ENCODE peak calls at places on chromosomes 2 and 18, in four cellular contexts. R, N, K and Y are unnamed samples.

GRCh38 chr18:13369353-13369752 is 150.8 kb downstream of the LDLRAD4 start:
- DNase-seq in R (no peak), N (no peak), K (no peak), Y (no peak)

GRCh38 chr18:22921762-22922161 is 11.4 kb upstream of the RBBP8 start:
- DNase-seq in R (no peak), N (no peak), K (no peak), Y (no peak)

GRCh38 chr2:221125691-221126090 is 446.4 kb downstream of the EPHA4 start:
- DNase-seq in R (no peak), N (no peak), K (no peak), Y (no peak)

GRCh38 chr2:213537579-213537978 is 253.3 kb downstream of the SPAG16 start:
- DNase-seq in R (no peak), N (no peak), K (no peak), Y (no peak)

GRCh38 chr2:241009601-241010530 is 11.4 kb downstream of the SNED1 start:
- DNase-seq in R (peak; percentile 63), N (peak; percentile 81), K (no peak), Y (peak; percentile 60)

GRCh38 chr2:74690571-74690970 is 36.5 kb downstream of the SEMA4F start:
- DNase-seq in R (no peak), N (no peak), K (no peak), Y (no peak)

GRCh38 chr2:10097352-10098148 is 17.3 kb upstream of the CYS1 start:
- DNase-seq in R (peak; percentile 77), N (peak; percentile 89), K (peak; percentile 68), Y (peak; percentile 75)

GRCh38 chr2:118442949-118443348 is 354.7 kb downstream of the INSIG2 start:
- DNase-seq in R (no peak), N (no peak), K (no peak), Y (no peak)

GRCh38 chr2:85761946-85762345 is 8.2 kb downstream of the ATOH8 start:
- DNase-seq in R (no peak), N (no peak), K (no peak), Y (no peak)

GRCh38 chr2:166831930-166832329 is 56.4 kb upstream of the XIRP2 start:
- DNase-seq in R (no peak), N (no peak), K (no peak), Y (no peak)

GRCh38 chr2:127984551-127984950 is 43.3 kb downstream of the SAP130 start:
- DNase-seq in R (no peak), N (no peak), K (no peak), Y (no peak)

GRCh38 chr2:198356157-198356556 is 551.8 kb downstream of the PLCL1 start:
- DNase-seq in R (no peak), N (no peak), K (no peak), Y (no peak)

GRCh38 chr18:75728621-75729020 is 301.1 kb upstream of the SMIM21 start:
- DNase-seq in R (no peak), N (no peak), K (no peak), Y (no peak)

GRCh38 chr18:50507120-50507590 is 52.7 kb upstream of the MAPK4 start:
- DNase-seq in R (peak; percentile 63), N (peak; percentile 75), K (peak; percentile 31), Y (peak; percentile 53)

GRCh38 chr2:70753978-70754377 is 14.0 kb downstream of the ADD2 start:
- DNase-seq in R (no peak), N (no peak), K (no peak), Y (no peak)

GRCh38 chr2:235143789-235144188 is 192.0 kb downstream of the SH3BP4 start:
- DNase-seq in R (no peak), N (no peak), K (no peak), Y (peak; percentile 5)

GRCh38 chr2:3814846-3815245 is 111.5 kb downstream of the DCDC2C start:
- DNase-seq in R (no peak), N (no peak), K (no peak), Y (no peak)
- H3K27ac ChIP-seq in R (no peak overlapping the region), N (no peak overlapping the region), K (no peak overlapping the region), Y (no peak overlapping the region)

GRCh38 chr18:80029690-80030089 is 4.5 kb upstream of the RBFA start:
- DNase-seq in R (no peak), N (no peak), K (no peak), Y (no peak)

GRCh38 chr18:80023173-80023572 is 11.1 kb upstream of the RBFA start:
- DNase-seq in R (no peak), N (no peak), K (no peak), Y (no peak)

GRCh38 chr18:80022613-80023012 is 11.6 kb upstream of the RBFA start:
- DNase-seq in R (no peak), N (no peak), K (no peak), Y (no peak)

DNA sequence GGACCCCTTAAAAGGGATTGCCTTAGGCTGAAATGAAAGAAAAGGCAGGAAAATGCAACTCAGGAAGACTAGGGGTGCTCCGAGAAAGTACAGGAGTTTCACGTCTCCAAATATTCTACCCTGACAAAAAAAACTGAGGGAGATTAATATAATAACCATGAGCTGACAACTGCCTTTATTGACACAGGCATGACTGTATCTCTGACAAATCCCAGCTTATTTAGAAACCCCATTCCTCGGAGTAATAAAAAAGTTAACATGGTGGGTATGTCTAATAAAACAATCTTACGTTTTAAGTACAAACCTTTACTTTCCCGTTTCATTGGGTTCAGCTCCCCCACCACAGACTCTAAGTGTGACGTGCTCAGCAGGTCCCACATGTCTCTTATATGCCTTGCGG is 7.9 kb upstream of the RBFA start:
- DNase-seq in R (no peak), N (no peak), K (no peak), Y (no peak)
- H3K9me3 ChIP-seq in R (peaks cover 67% of the 10 kb centered on the region), N (peaks cover 14% of the 10 kb centered on the region), K (peaks cover 80% of the 10 kb centered on the region), Y (peaks cover 3% of the 10 kb centered on the region)

GRCh38 chr2:232573042-232573441 is 22.6 kb downstream of the EIF4E2 start:
- DNase-seq in R (no peak), N (no peak), K (no peak), Y (no peak)

GRCh38 chr2:232574674-232575403 is 24.4 kb downstream of the EIF4E2 start:
- DNase-seq in R (peak; percentile 88), N (no peak), K (no peak), Y (no peak)

GRCh38 chr2:232571026-232571474 is 20.6 kb downstream of the EIF4E2 start:
- DNase-seq in R (no peak), N (no peak), K (no peak), Y (no peak)

GRCh38 chr2:232575404-232575746 is 24.9 kb downstream of the EIF4E2 start:
- DNase-seq in R (no peak), N (no peak), K (no peak), Y (no peak)

DNA sequence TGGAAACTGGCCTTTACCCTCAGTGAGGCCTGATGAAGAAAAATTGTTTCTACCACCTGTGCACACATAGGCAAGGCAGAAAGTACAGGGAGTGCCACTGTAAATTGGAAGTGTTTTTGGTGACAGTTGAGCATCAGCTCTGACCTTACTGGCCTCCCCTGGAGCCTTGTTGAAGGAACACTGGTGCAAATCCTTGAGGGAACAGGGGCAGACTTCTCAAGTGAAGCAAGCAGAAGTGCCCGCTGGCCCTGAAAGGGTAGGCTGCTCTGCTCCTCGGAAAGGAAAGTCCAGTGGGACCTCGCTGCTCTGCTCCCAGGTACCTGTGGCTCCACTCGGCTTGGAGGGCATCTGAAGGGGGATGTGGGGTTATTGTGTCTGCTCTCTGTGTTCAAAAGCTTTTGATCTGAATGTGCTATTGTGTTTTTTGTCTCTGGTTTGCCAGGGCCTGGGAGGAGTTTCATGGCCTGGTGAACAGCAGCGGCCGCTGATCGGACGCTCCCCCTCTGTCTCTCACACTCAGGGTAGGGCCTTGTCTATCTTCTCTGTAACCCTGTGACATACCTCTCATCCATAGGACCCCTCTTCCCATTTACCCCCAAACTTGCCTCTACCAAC is 23.4 kb downstream of the EIF4E2 start:
- DNase-seq in R (no peak), N (no peak), K (no peak), Y (no peak)
- H3K27ac ChIP-seq in R (peak overlapping the region; percentile 92), N (no peak overlapping the region), K (no peak overlapping the region), Y (peak overlapping the region; percentile 66)

GRCh38 chr2:35591886-35592285 is 763.7 kb upstream of the CRIM1 start:
- DNase-seq in R (no peak), N (no peak), K (no peak), Y (no peak)
- H3K9me3 ChIP-seq in R (no peaks in the 10 kb centered on the region), N (no peaks in the 10 kb centered on the region), K (peaks cover 19% of the 10 kb centered on the region), Y (no peaks in the 10 kb centered on the region)

DNA sequence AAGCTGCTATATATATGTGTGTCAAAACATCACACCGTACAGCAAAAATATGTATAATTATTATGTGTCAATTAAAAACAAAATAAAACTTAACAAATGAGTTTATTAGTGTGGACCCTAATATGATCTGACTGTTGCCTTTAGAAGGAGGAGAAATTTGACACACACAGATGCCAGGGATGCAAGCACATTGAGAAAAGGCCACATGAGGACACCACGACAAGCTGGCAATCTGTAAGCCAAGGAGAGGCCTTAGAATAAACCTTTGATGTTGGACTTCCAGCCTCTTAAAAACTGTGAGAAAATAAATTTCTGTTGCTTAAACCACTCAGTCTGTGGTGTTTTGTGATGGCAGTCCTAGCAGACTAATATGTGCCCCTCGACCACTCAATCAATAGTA is 214.7 kb downstream of the KCNS3 start:
- DNase-seq in R (no peak), N (no peak), K (no peak), Y (no peak)
- H3K27ac ChIP-seq in R (no peak overlapping the region), N (no peak overlapping the region), K (no peak overlapping the region), Y (no peak overlapping the region)